ENCODE peak calls at places on chromosome 17, in four cellular contexts. One of them, this sample, is unnamed.

GRCh38 chr17:77475012-77475976 is 334.5 kb downstream of the SEC14L1 start:
- DNase-seq in CD4-positive, alpha-beta T cell: peak; percentile 47
- DNase-seq in Calu3: no peak
- DNase-seq in ecto neural progenitor cell: no peak
- DNase-seq in this sample: peak; percentile 68

GRCh38 chr17:62965149-62965648 is 836 bp upstream of the TANC2 start:
- DNase-seq in CD4-positive, alpha-beta T cell: peak; percentile 10
- DNase-seq in Calu3: no peak
- DNase-seq in ecto neural progenitor cell: no peak
- DNase-seq in this sample: no peak

GRCh38 chr17:77721823-77722160 is 236.7 kb upstream of the TNRC6C start:
- DNase-seq in CD4-positive, alpha-beta T cell: no peak
- DNase-seq in Calu3: no peak
- DNase-seq in ecto neural progenitor cell: peak; percentile 43
- DNase-seq in this sample: no peak

GRCh38 chr17:42411321-42411820 is 11.7 kb downstream of the CAVIN1 start:
- DNase-seq in CD4-positive, alpha-beta T cell: no peak
- DNase-seq in Calu3: no peak
- DNase-seq in ecto neural progenitor cell: no peak
- DNase-seq in this sample: no peak

GRCh38 chr17:37839196-37839978 is 84.8 kb upstream of the TBC1D3K start:
- DNase-seq in CD4-positive, alpha-beta T cell: no peak
- DNase-seq in Calu3: no peak
- DNase-seq in ecto neural progenitor cell: no peak
- DNase-seq in this sample: no peak

GRCh38 chr17:6639651-6640535 is 618 bp downstream of the KIAA0753 start:
- DNase-seq in CD4-positive, alpha-beta T cell: no peak
- DNase-seq in Calu3: peak; percentile 23
- DNase-seq in ecto neural progenitor cell: peak; percentile 82
- DNase-seq in this sample: no peak

GRCh38 chr17:82655038-82655479 is 6.8 kb upstream of the WDR45B start:
- DNase-seq in CD4-positive, alpha-beta T cell: no peak
- DNase-seq in Calu3: peak; percentile 49
- DNase-seq in ecto neural progenitor cell: peak; percentile 37
- DNase-seq in this sample: no peak

GRCh38 chr17:51120357-51120738 is 320 bp downstream of the SPAG9 start:
- DNase-seq in CD4-positive, alpha-beta T cell: peak; percentile 30
- DNase-seq in Calu3: no peak
- DNase-seq in ecto neural progenitor cell: no peak
- DNase-seq in this sample: no peak

GRCh38 chr17:38628441-38628840 is 22.7 kb upstream of the SRCIN1 start:
- DNase-seq in CD4-positive, alpha-beta T cell: no peak
- DNase-seq in Calu3: peak; percentile 61
- DNase-seq in ecto neural progenitor cell: peak; percentile 68
- DNase-seq in this sample: no peak

GRCh38 chr17:35709874-35710273 is 21.6 kb upstream of the RASL10B start:
- DNase-seq in CD4-positive, alpha-beta T cell: no peak
- DNase-seq in Calu3: no peak
- DNase-seq in ecto neural progenitor cell: no peak
- DNase-seq in this sample: no peak